ENCODE peak calls at places on chromosome 2, in five cellular contexts. Z is right atrium auricular region, E is T1000, J is NCI-H146, I is AG20443. P is an unnamed sample.

GRCh38 chr2:120868366-120868765 is 132.7 kb downstream of the GLI2 start:
- DNase-seq in Z (no peak), J (no peak), E (no peak), I (no peak), P (no peak)

GRCh38 chr2:221571391-221572179 is 519 bp downstream of the EPHA4 start:
- DNase-seq in Z (no peak), J (peak; percentile 16), I (peak; percentile 64), E (no peak), P (peak; percentile 44)

GRCh38 chr2:102235491-102235890 is 48.7 kb downstream of the IL1RL2 start:
- DNase-seq in Z (no peak), E (no peak), J (no peak), I (no peak), P (peak; percentile 50)

GRCh38 chr2:96485751-96486643 is 19.2 kb downstream of the NEURL3 start:
- DNase-seq in J (peak; percentile 56), Z (peak; percentile 76), E (no peak), I (peak; percentile 87), P (no peak)

GRCh38 chr2:222930862-222931261 is 70.0 kb downstream of the ACSL3 start:
- DNase-seq in Z (no peak), E (no peak), I (no peak), J (no peak), P (no peak)

GRCh38 chr2:173644146-173644545 is 289.5 kb downstream of the CDCA7 start:
- DNase-seq in J (no peak), Z (no peak), E (no peak), I (peak; percentile 75), P (peak; percentile 65)

GRCh38 chr2:102149644-102150455 is 7.3 kb downstream of the IL1R1 start:
- DNase-seq in J (no peak), Z (no peak), I (no peak), E (no peak), P (no peak)

GRCh38 chr2:113098061-113098460 is 29.3 kb upstream of the IL1RN start:
- DNase-seq in J (no peak), Z (peak; percentile 36), E (no peak), I (no peak), P (no peak)

GRCh38 chr2:154133823-154134222 is 262.1 kb downstream of the GALNT13 start:
- DNase-seq in J (no peak), E (no peak), I (peak; percentile 27), Z (no peak), P (peak; percentile 34)

GRCh38 chr2:11388262-11389047 is 44.0 kb upstream of the ROCK2 start:
- DNase-seq in E (no peak), J (peak; percentile 66), I (no peak), Z (no peak), P (peak; percentile 23)

GRCh38 chr2:23637011-23637778 is 252.2 kb downstream of the KLHL29 start:
- DNase-seq in I (peak; percentile 84), Z (no peak), J (no peak), E (no peak), P (no peak)

P was measured in PC-3.